ENCODE peak calls at places on chromosomes 13 and 19, in ten cellular contexts. H, Z, K, Y, A, L, Q, U, O and X are unnamed samples.

GRCh38 chr13:109945206-109945960 is 159.0 kb upstream of the IRS2 start:
- DNase-seq in Y (peak; percentile 7), K (peak; percentile 66), H (peak; percentile 79), Q (no peak), U (no peak), Z (peak; percentile 85), L (no peak), A (no peak), O (peak; percentile 93), X (no peak)

GRCh38 chr19:31214997-31215396 is 134.2 kb downstream of the TSHZ3 start:
- DNase-seq in H (no peak), O (no peak), Q (no peak), Y (no peak), K (peak; percentile 49), L (no peak), U (no peak), Z (peak; percentile 13), A (no peak), X (no peak)

GRCh38 chr13:45967589-45967988 is 85.0 kb downstream of the ZC3H13 start:
- DNase-seq in Q (no peak), A (no peak), H (no peak), O (no peak), L (no peak), U (no peak), K (no peak), Y (no peak), Z (no peak), X (no peak)

GRCh38 chr13:93173656-93174055 is 53.0 kb upstream of the GPC6 start:
- DNase-seq in Y (no peak), H (peak; percentile 4), O (no peak), Z (peak; percentile 22), A (no peak), Q (no peak), L (no peak), U (no peak), K (peak; percentile 74), X (no peak)

GRCh38 chr19:1274852-1275259 is 474 bp upstream of the FAM174C start:
- DNase-seq in H (no peak), U (no peak), A (no peak), Z (no peak), K (no peak), L (peak; percentile 67), O (no peak), Q (peak; percentile 65), Y (no peak), X (no peak)

GRCh38 chr13:112573710-112574109 is 14.2 kb downstream of the TUBGCP3 start:
- DNase-seq in O (no peak), L (no peak), U (no peak), A (no peak), Y (no peak), K (no peak), Z (no peak), Q (no peak), H (no peak), X (no peak)

GRCh38 chr19:9032136-9032626 is 22.0 kb upstream of the MUC16 start:
- DNase-seq in O (no peak), Y (no peak), H (no peak), L (no peak), U (no peak), Q (no peak), K (no peak), A (no peak), Z (no peak), X (no peak)

GRCh38 chr13:113903912-113904311 is 40.0 kb upstream of the GAS6 start:
- DNase-seq in O (no peak), K (no peak), Y (no peak), U (peak; percentile 59), L (no peak), Z (no peak), Q (no peak), H (no peak), A (peak; percentile 11), X (no peak)

GRCh38 chr13:105703843-105704242 is 831.6 kb downstream of the EFNB2 start:
- DNase-seq in O (no peak), L (no peak), U (no peak), Q (no peak), Y (no peak), H (no peak), Z (no peak), A (no peak), K (no peak), X (no peak)

GRCh38 chr13:39916330-39916729 is 260.9 kb downstream of the COG6 start:
- DNase-seq in Z (peak; percentile 65), U (no peak), A (no peak), Q (no peak), L (no peak), O (no peak), H (no peak), Y (no peak), K (no peak), X (no peak)

GRCh38 chr19:5625641-5626040 is 2.8 kb downstream of the SAFB start:
- DNase-seq in L (no peak), A (no peak), U (peak; percentile 38), Z (no peak), Q (no peak), H (no peak), O (no peak), K (no peak), Y (no peak), X (no peak)

GRCh38 chr19:4914736-4915501 is 5.6 kb downstream of the UHRF1 start:
- DNase-seq in U (no peak), K (peak; percentile 87), Z (peak; percentile 91), A (peak; percentile 57), H (peak; percentile 69), Y (peak; percentile 21), O (peak; percentile 60), L (no peak), Q (no peak), X (peak; percentile 62)

GRCh38 chr13:27023385-27023784 is 148.2 kb downstream of the USP12 start:
- DNase-seq in H (no peak), U (no peak), K (no peak), A (no peak), L (no peak), O (no peak), Q (no peak), Z (no peak), Y (no peak), X (no peak)

GRCh38 chr19:49348305-49349188 is 13.3 kb downstream of the CD37 start:
- DNase-seq in Q (no peak), A (no peak), Y (no peak), U (no peak), K (no peak), H (no peak), O (no peak), L (no peak), Z (no peak), X (no peak)

DNA sequence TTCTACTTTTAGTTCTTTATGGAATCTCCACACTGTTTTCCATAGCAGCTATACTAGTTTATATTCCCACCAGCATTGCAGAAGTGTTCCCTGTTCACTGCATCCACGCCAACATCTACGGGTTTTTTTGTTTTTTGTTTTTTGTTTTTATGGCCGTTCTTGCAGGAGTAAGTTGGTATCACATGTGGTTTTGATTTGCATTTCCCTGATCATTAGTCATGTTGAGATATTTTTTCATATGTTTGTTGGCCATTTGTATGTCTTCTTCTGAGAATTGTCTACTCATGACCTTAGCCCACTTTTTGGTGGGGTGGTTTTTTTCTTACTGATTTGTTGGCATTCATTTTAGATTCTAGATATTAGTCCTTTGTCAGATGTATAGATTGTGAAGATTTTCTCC is 89.7 kb downstream of the FRY start:
- DNase-seq in U (no peak), O (no peak), K (no peak), A (no peak), Z (no peak), Y (no peak), Q (no peak), H (no peak), L (no peak), X (no peak)
- TF ChIP-seq CTCF in U (no peak), O (no peak), K (no peak), A (no peak), Z (no peak), Y (no peak), Q (no peak), H (no peak), L (no peak), X (no peak)

GRCh38 chr13:65836066-65836465 is 1394.1 kb downstream of the PCDH9 start:
- DNase-seq in O (no peak), Z (peak; percentile 46), Q (no peak), L (no peak), A (no peak), K (no peak), H (no peak), Y (no peak), U (no peak), X (no peak)
- TF ChIP-seq CTCF in O (no peak), Z (no peak), Q (no peak), L (no peak), A (no peak), K (no peak), H (no peak), Y (no peak), U (no peak), X (no peak)

DNA sequence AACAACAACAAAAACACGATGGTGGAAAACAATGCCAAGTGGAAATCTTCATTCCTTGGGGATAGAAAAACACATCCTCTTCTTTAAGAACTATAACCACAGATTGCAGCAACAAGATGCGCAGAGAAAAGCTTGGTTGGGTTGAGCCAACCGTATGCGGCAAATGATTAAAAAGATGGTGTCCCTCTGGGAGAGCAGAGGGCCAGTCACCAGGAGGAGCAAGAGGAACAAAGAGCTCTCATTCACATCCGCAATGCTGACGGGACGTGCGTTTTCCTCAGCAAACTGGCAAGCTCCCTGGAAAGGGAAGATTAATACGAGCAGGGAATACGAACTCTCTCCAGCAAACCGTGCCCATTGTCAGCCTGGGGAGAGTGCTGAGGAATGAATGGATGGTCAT is 141.6 kb downstream of the KATNAL1 start:
- DNase-seq in Y (no peak), H (no peak), A (no peak), U (no peak), L (peak; percentile 64), K (peak; percentile 57), O (no peak), Q (peak; percentile 21), Z (peak; percentile 41), X (no peak)
- TF ChIP-seq CTCF in Y (no peak), H (no peak), A (no peak), U (no peak), L (no peak), K (no peak), O (no peak), Q (no peak), Z (peak; percentile 47), X (no peak)

GRCh38 chr19:2337329-2337707 is 8.8 kb downstream of the SPPL2B start:
- DNase-seq in K (peak; percentile 59), Y (no peak), U (no peak), Z (peak; percentile 74), O (peak; percentile 82), L (peak; percentile 83), H (peak; percentile 43), A (no peak), Q (peak; percentile 89), X (no peak)
- TF ChIP-seq CTCF in K (no peak), Y (no peak), U (no peak), Z (peak; percentile 46), O (peak; percentile 57), L (peak; percentile 40), H (peak; percentile 5), A (no peak), Q (peak; percentile 33), X (no peak)

DNA sequence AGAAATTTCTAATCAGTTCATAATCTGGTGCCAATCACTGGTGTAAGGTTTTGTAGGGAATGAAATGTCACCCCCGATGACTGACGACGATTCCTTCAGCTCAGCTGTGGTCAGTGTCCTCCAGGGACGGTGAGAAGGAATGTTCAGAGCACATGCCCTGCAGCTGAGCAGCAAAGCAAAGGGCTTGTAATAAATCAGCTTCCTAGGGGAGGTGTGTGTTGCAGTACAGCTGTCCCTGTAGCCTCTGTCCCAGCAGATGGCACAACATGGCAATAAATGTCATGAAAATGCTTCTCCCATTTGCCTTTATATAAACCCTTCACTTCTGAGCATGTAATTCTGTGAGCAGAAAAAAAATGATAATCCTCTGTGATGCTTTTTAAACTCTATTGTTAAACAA is 102.4 kb downstream of the FAM216B start:
- DNase-seq in H (peak; percentile 33), K (peak; percentile 18), O (no peak), Y (no peak), A (no peak), Z (peak; percentile 79), U (no peak), L (peak; percentile 32), Q (no peak), X (no peak)
- TF ChIP-seq CTCF in H (no peak), K (no peak), O (peak; percentile 35), Y (no peak), A (no peak), Z (peak; percentile 29), U (no peak), L (peak; percentile 34), Q (peak; percentile 20), X (peak; percentile 26)